ENCODE peak calls at places on chromosomes 16 and 17, in seven cellular contexts. I is PC-9, A is body of pancreas, G is esophagus squamous epithelium, P is cardiac muscle cell, N is left ventricle myocardium inferior, D is hepatocyte. L is an unnamed sample. For H3K4me1, the result is how much of the 10 kb centered on the place peaks cover.

GRCh38 chr17:42403150-42403549 is 14.9 kb upstream of the STAT3 start:
- DNase-seq in I (no peak), A (no peak), G (no peak), P (peak), N (no peak), D (peak), L (no peak)

GRCh38 chr17:64103751-64104364 is 26.1 kb downstream of the ERN1 start:
- DNase-seq in I (peak), A (no peak), G (no peak), P (no peak), N (no peak), D (no peak), L (no peak)

GRCh38 chr16:88948781-88949490 is 28.1 kb downstream of the CBFA2T3 start:
- DNase-seq in I (no peak), A (no peak), G (no peak), P (no peak), N (no peak), D (no peak), L (no peak)

GRCh38 chr17:57562231-57562630 is 182.9 kb downstream of the CCDC182 start:
- DNase-seq in I (no peak), A (no peak), G (no peak), P (no peak), N (no peak), D (no peak), L (no peak)

GRCh38 chr16:50688083-50688482 is 5.3 kb upstream of the NOD2 start:
- DNase-seq in I (no peak), A (no peak), G (no peak), P (peak), N (no peak), D (no peak), L (no peak)

GRCh38 chr16:67935096-67935401 is 1.6 kb downstream of the PSMB10 start:
- DNase-seq in I (no peak), A (no peak), G (no peak), P (peak), N (no peak), D (no peak), L (no peak)

GRCh38 chr17:63446218-63446980 is at the start of gene CYB561:
- DNase-seq in I (peak), A (peak), G (no peak), P (no peak), N (peak), D (peak), L (peak)

GRCh38 chr17:54736573-54736972 is 164.1 kb upstream of the TOM1L1 start:
- DNase-seq in I (no peak), A (no peak), G (no peak), P (no peak), N (no peak), D (no peak), L (no peak)

GRCh38 chr16:14405611-14406537 is 224.2 kb downstream of the PARN start:
- DNase-seq in I (no peak), A (no peak), G (no peak), P (peak), N (no peak), D (peak), L (peak)

GRCh38 chr16:72961115-72961832 is 86.7 kb downstream of the ZFHX3 start:
- DNase-seq in I (no peak), A (no peak), G (no peak), P (no peak), N (no peak), D (no peak), L (peak)

GRCh38 chr17:8889458-8890210 is 22.2 kb upstream of the PIK3R6 start:
- DNase-seq in I (no peak), A (no peak), G (no peak), P (no peak), N (no peak), D (no peak), L (no peak)

GRCh38 chr16:3183445-3184139 is 4.4 kb upstream of the OR1F1 start:
- DNase-seq in I (no peak), A (no peak), G (no peak), P (no peak), N (no peak), D (no peak), L (no peak)

GRCh38 chr17:75061618-75062017 is 14.6 kb downstream of the KCTD2 start:
- DNase-seq in I (no peak), A (no peak), G (no peak), P (no peak), N (no peak), D (no peak), L (no peak)

GRCh38 chr17:81460856-81461460 is 51.6 kb downstream of the ACTG1 start:
- DNase-seq in I (no peak), A (no peak), G (no peak), P (no peak), N (peak), D (no peak), L (no peak)

GRCh38 chr16:81620796-81621195 is 158.3 kb upstream of the PLCG2 start:
- DNase-seq in I (no peak), A (no peak), G (no peak), P (no peak), N (no peak), D (no peak), L (no peak)

GRCh38 chr17:59074494-59074893 is 32.2 kb downstream of the TRIM37 start:
- DNase-seq in I (peak), A (no peak), G (no peak), P (no peak), N (no peak), D (no peak), L (no peak)

GRCh38 chr17:77408284-77408683 is 267.5 kb downstream of the SEC14L1 start:
- DNase-seq in I (no peak), A (no peak), G (no peak), P (no peak), N (no peak), D (no peak), L (no peak)

GRCh38 chr17:57553525-57553924 is 191.6 kb downstream of the CCDC182 start:
- DNase-seq in I (no peak), A (no peak), G (no peak), P (no peak), N (no peak), D (no peak), L (no peak)

GRCh38 chr17:49038138-49038537 is 41.0 kb downstream of the IGF2BP1 start:
- DNase-seq in I (no peak), A (no peak), G (no peak), P (no peak), N (no peak), D (no peak), L (no peak)

GRCh38 chr17:32551186-32551955 is 64.6 kb downstream of the CDK5R1 start:
- DNase-seq in I (peak), A (no peak), G (no peak), P (no peak), N (no peak), D (no peak), L (no peak)

GRCh38 chr17:34259151-34259550 is 4.1 kb downstream of the CCL2 start:
- DNase-seq in I (no peak), A (no peak), G (no peak), P (no peak), N (no peak), D (no peak), L (no peak)

GRCh38 chr16:61179571-61179970 is 856.7 kb downstream of the CDH8 start:
- DNase-seq in I (no peak), A (no peak), G (no peak), P (no peak), N (no peak), D (no peak), L (no peak)

GRCh38 chr16:49858200-49859129 is 2.6 kb upstream of the ZNF423 start:
- DNase-seq in I (no peak), A (peak), G (no peak), P (peak), N (peak), D (peak), L (peak)

GRCh38 chr17:1978396-1978962 is 46.7 kb downstream of the RTN4RL1 start:
- DNase-seq in I (no peak), A (no peak), G (no peak), P (no peak), N (no peak), D (no peak), L (no peak)

GRCh38 chr16:81537721-81538561 is 93.3 kb downstream of the CMIP start:
- DNase-seq in I (no peak), A (no peak), G (no peak), P (no peak), N (no peak), D (no peak), L (no peak)

GRCh38 chr16:35305476-35305875 is 1846.1 kb downstream of the TP53TG3F start:
- DNase-seq in I (no peak), A (no peak), G (no peak), P (no peak), N (no peak), D (no peak), L (no peak)

GRCh38 chr17:59366040-59366757 is 34.7 kb downstream of the YPEL2 start:
- DNase-seq in I (peak), A (peak), G (no peak), P (no peak), N (no peak), D (peak), L (no peak)

GRCh38 chr16:17921357-17921978 is 415.1 kb downstream of the NPIPA8 start:
- DNase-seq in I (no peak), A (no peak), G (no peak), P (peak), N (no peak), D (peak), L (no peak)

GRCh38 chr17:5226940-5227878 is 7.5 kb downstream of the SCIMP start:
- DNase-seq in I (no peak), A (no peak), G (no peak), P (no peak), N (no peak), D (no peak), L (no peak)
- H3K4me1 ChIP-seq in I (under half), A (under half), G (under half), P (under half), N (under half), D (under half), L (under half)

GRCh38 chr16:24974859-24975258 is 40.3 kb downstream of the ARHGAP17 start:
- DNase-seq in I (no peak), A (no peak), G (no peak), P (no peak), N (no peak), D (no peak), L (no peak)
- H3K4me1 ChIP-seq in I (under half), A (under half), G (under half), P (under half), N (half or more), D (under half), L (half or more)

DNA sequence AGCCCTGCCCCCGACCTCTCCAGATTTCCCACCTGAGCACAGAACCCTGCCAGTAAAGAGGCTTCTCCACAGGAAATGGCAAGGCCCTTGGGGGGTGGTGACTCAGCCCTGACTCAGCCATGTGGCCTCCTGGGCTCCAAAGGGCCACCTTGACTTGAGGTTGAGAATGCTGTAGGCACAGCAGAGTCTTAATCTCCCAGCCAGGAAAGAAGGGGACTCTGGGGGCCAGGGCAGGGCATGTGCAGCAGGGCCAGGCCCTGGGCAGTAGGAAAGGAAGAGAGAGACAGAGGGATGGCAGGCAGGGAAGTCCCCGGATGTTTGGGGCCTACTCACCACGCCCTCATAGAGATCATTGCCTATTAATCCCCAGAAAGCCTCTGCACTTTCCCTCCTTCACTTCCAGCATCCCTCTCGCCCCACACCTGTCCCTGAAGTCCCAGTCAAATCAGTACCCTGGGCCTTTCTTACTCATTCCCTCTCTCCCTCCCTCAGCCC is 4.8 kb upstream of the ITGA3 start:
- DNase-seq in I (peak), A (peak), G (no peak), P (no peak), N (no peak), D (peak), L (no peak)
- H3K4me1 ChIP-seq in I (half or more), A (under half), G (half or more), P (under half), N (under half), D (under half), L (under half)

GRCh38 chr17:47278561-47278960 is 24.9 kb downstream of the ITGB3 start:
- DNase-seq in I (no peak), A (no peak), G (no peak), P (no peak), N (no peak), D (no peak), L (no peak)

GRCh38 chr17:47277921-47278320 is 24.3 kb downstream of the ITGB3 start:
- DNase-seq in I (no peak), A (no peak), G (no peak), P (no peak), N (no peak), D (no peak), L (no peak)

GRCh38 chr17:47281246-47281645 is 27.6 kb downstream of the ITGB3 start:
- DNase-seq in I (no peak), A (no peak), G (no peak), P (no peak), N (no peak), D (no peak), L (no peak)

GRCh38 chr17:47280072-47280811 is 26.6 kb downstream of the ITGB3 start:
- DNase-seq in I (no peak), A (no peak), G (no peak), P (no peak), N (no peak), D (no peak), L (peak)

GRCh38 chr17:47279062-47279801 is 25.6 kb downstream of the ITGB3 start:
- DNase-seq in I (peak), A (peak), G (no peak), P (peak), N (peak), D (peak), L (peak)
- H3K4me1 ChIP-seq in I (half or more), A (under half), G (half or more), P (under half), N (half or more), D (under half), L (under half)

GRCh38 chr17:17398188-17398927 is 78.4 kb upstream of the MED9 start:
- DNase-seq in I (no peak), A (no peak), G (no peak), P (no peak), N (peak), D (no peak), L (peak)

GRCh38 chr17:17400566-17401184 is 76.1 kb upstream of the MED9 start:
- DNase-seq in I (no peak), A (no peak), G (no peak), P (no peak), N (no peak), D (no peak), L (peak)

GRCh38 chr17:17401271-17401781 is 75.5 kb upstream of the MED9 start:
- DNase-seq in I (no peak), A (peak), G (no peak), P (no peak), N (no peak), D (no peak), L (no peak)

GRCh38 chr17:17398928-17399926 is 77.6 kb upstream of the MED9 start:
- DNase-seq in I (no peak), A (no peak), G (no peak), P (no peak), N (no peak), D (no peak), L (peak)

GRCh38 chr17:17400070-17400469 is 76.7 kb upstream of the MED9 start:
- DNase-seq in I (no peak), A (no peak), G (no peak), P (no peak), N (no peak), D (no peak), L (no peak)
- H3K4me1 ChIP-seq in I (under half), A (under half), G (under half), P (under half), N (under half), D (under half), L (under half)

DNA sequence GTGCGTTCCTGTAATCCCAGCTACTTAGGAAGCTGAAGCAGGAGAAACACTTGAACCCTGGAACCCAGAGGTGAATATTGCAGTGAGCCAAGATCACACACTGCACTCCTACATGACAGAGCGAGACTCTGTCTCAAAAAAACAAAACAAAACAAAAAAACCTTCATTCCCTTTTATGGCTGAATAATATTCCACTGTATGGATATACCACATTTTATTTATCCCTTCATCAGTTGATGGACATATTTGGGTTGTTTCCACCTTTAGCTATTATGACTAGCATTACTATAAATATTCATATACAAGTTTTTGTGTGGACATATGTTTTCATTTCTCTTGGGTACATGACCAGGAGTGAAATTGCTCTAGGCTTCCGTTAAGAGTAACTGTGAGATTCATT is 30.9 kb upstream of the PRKCA start:
- DNase-seq in I (no peak), A (no peak), G (no peak), P (no peak), N (no peak), D (no peak), L (no peak)
- H3K4me1 ChIP-seq in I (half or more), A (under half), G (under half), P (under half), N (under half), D (under half), L (under half)

GRCh38 chr17:83085103-83085502 is 5.7 kb downstream of the METRNL start:
- DNase-seq in I (no peak), A (no peak), G (no peak), P (no peak), N (no peak), D (no peak), L (no peak)

GRCh38 chr17:83083368-83084201 is 4.2 kb downstream of the METRNL start:
- DNase-seq in I (peak), A (peak), G (no peak), P (no peak), N (no peak), D (peak), L (no peak)

GRCh38 chr17:83084621-83085056 is 5.2 kb downstream of the METRNL start:
- DNase-seq in I (no peak), A (no peak), G (no peak), P (no peak), N (no peak), D (no peak), L (no peak)

GRCh38 chr17:83082899-83083367 is 3.5 kb downstream of the METRNL start:
- DNase-seq in I (no peak), A (no peak), G (no peak), P (no peak), N (no peak), D (no peak), L (no peak)

GRCh38 chr17:83084214-83084613 is 4.8 kb downstream of the METRNL start:
- DNase-seq in I (no peak), A (no peak), G (no peak), P (no peak), N (no peak), D (no peak), L (no peak)
- H3K4me1 ChIP-seq in I (under half), A (under half), G (half or more), P (under half), N (half or more), D (half or more), L (under half)

GRCh38 chr17:50147841-50148225 is 2.6 kb downstream of the PPP1R9B start:
- DNase-seq in I (no peak), A (peak), G (no peak), P (no peak), N (no peak), D (peak), L (peak)

GRCh38 chr17:50149425-50150353 is 788 bp downstream of the PPP1R9B start:
- DNase-seq in I (no peak), A (peak), G (no peak), P (peak), N (peak), D (peak), L (peak)

GRCh38 chr17:50149099-50149424 is 1.4 kb downstream of the PPP1R9B start:
- DNase-seq in I (no peak), A (no peak), G (no peak), P (no peak), N (no peak), D (no peak), L (peak)

GRCh38 chr17:50146927-50147640 is 3.4 kb downstream of the PPP1R9B start:
- DNase-seq in I (no peak), A (no peak), G (no peak), P (no peak), N (no peak), D (no peak), L (peak)

GRCh38 chr17:50148226-50149098 is 2.0 kb downstream of the PPP1R9B start:
- DNase-seq in I (no peak), A (peak), G (peak), P (no peak), N (peak), D (peak), L (peak)
- H3K4me1 ChIP-seq in I (half or more), A (half or more), G (half or more), P (under half), N (half or more), D (under half), L (half or more)

GRCh38 chr16:57009641-57010170 is 20.3 kb downstream of the NLRC5 start:
- DNase-seq in I (no peak), A (no peak), G (no peak), P (no peak), N (no peak), D (no peak), L (no peak)
- H3K4me1 ChIP-seq in I (under half), A (under half), G (under half), P (under half), N (under half), D (under half), L (under half)

GRCh38 chr16:84996365-84996764 is 15.0 kb downstream of the ZDHHC7 start:
- DNase-seq in I (no peak), A (no peak), G (no peak), P (no peak), N (no peak), D (no peak), L (no peak)
- H3K4me1 ChIP-seq in I (half or more), A (half or more), G (half or more), P (under half), N (half or more), D (half or more), L (under half)